ENCODE peak calls at places on chromosomes 6 and 20, in five cellular contexts. One of them, this sample, is unnamed.

GRCh38 chr6:53361549-53362031 is 12.8 kb upstream of the ELOVL5 start:
- DNase-seq in psoas muscle: no peak
- DNase-seq in CD8-positive, alpha-beta T cell: peak; percentile 89
- DNase-seq in kidney: no peak
- DNase-seq in H1: no peak
- DNase-seq in this sample: no peak

GRCh38 chr6:24574809-24575208 is 71.2 kb downstream of the KIAA0319 start:
- DNase-seq in H1: no peak
- DNase-seq in kidney: no peak
- DNase-seq in psoas muscle: no peak
- DNase-seq in CD8-positive, alpha-beta T cell: no peak
- DNase-seq in this sample: no peak

GRCh38 chr6:158705386-158706126 is 55.7 kb downstream of the SYTL3 start:
- DNase-seq in kidney: no peak
- DNase-seq in CD8-positive, alpha-beta T cell: no peak
- DNase-seq in psoas muscle: no peak
- DNase-seq in H1: no peak
- DNase-seq in this sample: no peak

GRCh38 chr6:86192123-86192522 is 549.4 kb upstream of the SYNCRIP start:
- DNase-seq in kidney: no peak
- DNase-seq in CD8-positive, alpha-beta T cell: no peak
- DNase-seq in H1: no peak
- DNase-seq in psoas muscle: no peak
- DNase-seq in this sample: peak; percentile 13

GRCh38 chr6:42269974-42270510 is 52.4 kb upstream of the MRPS10 start:
- DNase-seq in psoas muscle: no peak
- DNase-seq in H1: no peak
- DNase-seq in kidney: no peak
- DNase-seq in CD8-positive, alpha-beta T cell: no peak
- DNase-seq in this sample: no peak

GRCh38 chr6:166420351-166420750 is 37.6 kb upstream of the MPC1 start:
- DNase-seq in kidney: peak; percentile 23
- DNase-seq in H1: no peak
- DNase-seq in CD8-positive, alpha-beta T cell: no peak
- DNase-seq in psoas muscle: no peak
- DNase-seq in this sample: no peak

GRCh38 chr20:22586645-22587310 is 2.4 kb upstream of the FOXA2 start:
- DNase-seq in H1: no peak
- DNase-seq in kidney: no peak
- DNase-seq in CD8-positive, alpha-beta T cell: no peak
- DNase-seq in psoas muscle: no peak
- DNase-seq in this sample: no peak

GRCh38 chr6:144768676-144769599 is 483.8 kb downstream of the UTRN start:
- DNase-seq in H1: no peak
- DNase-seq in CD8-positive, alpha-beta T cell: no peak
- DNase-seq in psoas muscle: no peak
- DNase-seq in kidney: no peak
- DNase-seq in this sample: no peak

GRCh38 chr6:42969934-42970333 is 9.0 kb downstream of the PEX6 start:
- DNase-seq in H1: no peak
- DNase-seq in CD8-positive, alpha-beta T cell: no peak
- DNase-seq in kidney: no peak
- DNase-seq in psoas muscle: no peak
- DNase-seq in this sample: no peak

GRCh38 chr6:26484161-26484560 is 15.9 kb upstream of the BTN1A1 start:
- DNase-seq in psoas muscle: no peak
- DNase-seq in H1: no peak
- DNase-seq in CD8-positive, alpha-beta T cell: no peak
- DNase-seq in kidney: no peak
- DNase-seq in this sample: no peak

GRCh38 chr20:48212806-48213509 is 427.7 kb upstream of the SULF2 start:
- DNase-seq in kidney: no peak
- DNase-seq in H1: no peak
- DNase-seq in CD8-positive, alpha-beta T cell: no peak
- DNase-seq in psoas muscle: no peak
- DNase-seq in this sample: no peak
- H3K4me1 ChIP-seq in kidney: no peaks in the 10 kb centered on the region
- H3K4me1 ChIP-seq in H1: peaks cover 2% of the 10 kb centered on the region
- H3K4me1 ChIP-seq in CD8-positive, alpha-beta T cell: no peaks in the 10 kb centered on the region
- H3K4me1 ChIP-seq in psoas muscle: no peaks in the 10 kb centered on the region
- H3K4me1 ChIP-seq in this sample: no peaks in the 10 kb centered on the region

GRCh38 chr6:170188571-170189001 is 102.3 kb downstream of the DLL1 start:
- DNase-seq in H1: no peak
- DNase-seq in psoas muscle: no peak
- DNase-seq in kidney: no peak
- DNase-seq in CD8-positive, alpha-beta T cell: no peak
- DNase-seq in this sample: no peak

GRCh38 chr6:170187669-170188566 is 103.0 kb downstream of the DLL1 start:
- DNase-seq in psoas muscle: no peak
- DNase-seq in H1: no peak
- DNase-seq in kidney: no peak
- DNase-seq in CD8-positive, alpha-beta T cell: no peak
- DNase-seq in this sample: no peak

GRCh38 chr6:170189236-170189635 is 101.6 kb downstream of the DLL1 start:
- DNase-seq in CD8-positive, alpha-beta T cell: no peak
- DNase-seq in H1: no peak
- DNase-seq in kidney: no peak
- DNase-seq in psoas muscle: no peak
- DNase-seq in this sample: no peak

GRCh38 chr6:170192905-170193304 is 98.0 kb downstream of the DLL1 start:
- DNase-seq in kidney: no peak
- DNase-seq in CD8-positive, alpha-beta T cell: no peak
- DNase-seq in H1: no peak
- DNase-seq in psoas muscle: no peak
- DNase-seq in this sample: no peak

DNA sequence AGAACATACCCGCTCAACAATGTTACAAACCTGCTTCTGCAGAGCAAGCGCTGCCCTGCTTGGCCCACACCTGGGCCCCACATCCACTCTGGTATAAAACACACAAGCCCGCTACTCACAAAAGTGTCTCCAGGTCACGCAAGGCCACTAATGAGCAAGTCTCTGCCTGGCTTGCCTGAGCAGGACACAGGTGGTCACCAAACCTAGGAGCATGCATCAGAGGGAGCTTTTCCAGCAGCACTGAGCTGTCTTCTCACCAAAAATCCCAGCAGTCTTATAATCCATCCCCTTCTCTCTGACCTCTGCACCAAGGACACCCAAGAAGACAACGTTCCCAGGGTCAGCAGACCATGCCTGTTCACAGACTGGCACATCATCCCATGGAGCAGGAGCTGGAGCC is 100.8 kb downstream of the DLL1 start:
- DNase-seq in H1: no peak
- DNase-seq in psoas muscle: no peak
- DNase-seq in kidney: no peak
- DNase-seq in CD8-positive, alpha-beta T cell: no peak
- DNase-seq in this sample: no peak
- H3K4me1 ChIP-seq in H1: peaks cover 3% of the 10 kb centered on the region
- H3K4me1 ChIP-seq in psoas muscle: peaks cover 10% of the 10 kb centered on the region
- H3K4me1 ChIP-seq in kidney: no peaks in the 10 kb centered on the region
- H3K4me1 ChIP-seq in CD8-positive, alpha-beta T cell: no peaks in the 10 kb centered on the region
- H3K4me1 ChIP-seq in this sample: no peaks in the 10 kb centered on the region

GRCh38 chr6:56685102-56685733 is 42.5 kb upstream of the DST start:
- DNase-seq in H1: no peak
- DNase-seq in kidney: no peak
- DNase-seq in CD8-positive, alpha-beta T cell: no peak
- DNase-seq in psoas muscle: no peak
- DNase-seq in this sample: no peak
- H3K4me1 ChIP-seq in H1: peaks cover 2% of the 10 kb centered on the region
- H3K4me1 ChIP-seq in kidney: peaks cover 7% of the 10 kb centered on the region
- H3K4me1 ChIP-seq in CD8-positive, alpha-beta T cell: no peaks in the 10 kb centered on the region
- H3K4me1 ChIP-seq in psoas muscle: peaks cover 51% of the 10 kb centered on the region
- H3K4me1 ChIP-seq in this sample: peaks cover 3% of the 10 kb centered on the region

GRCh38 chr6:16437095-16437494 is 198.7 kb downstream of the GMPR start:
- DNase-seq in psoas muscle: no peak
- DNase-seq in CD8-positive, alpha-beta T cell: no peak
- DNase-seq in H1: no peak
- DNase-seq in kidney: no peak
- DNase-seq in this sample: no peak

GRCh38 chr6:16436550-16436949 is 198.2 kb downstream of the GMPR start:
- DNase-seq in kidney: no peak
- DNase-seq in CD8-positive, alpha-beta T cell: peak; percentile 50
- DNase-seq in psoas muscle: no peak
- DNase-seq in H1: no peak
- DNase-seq in this sample: no peak

GRCh38 chr6:16438677-16439615 is 200.6 kb downstream of the GMPR start:
- DNase-seq in psoas muscle: no peak
- DNase-seq in kidney: no peak
- DNase-seq in H1: no peak
- DNase-seq in CD8-positive, alpha-beta T cell: no peak
- DNase-seq in this sample: no peak

GRCh38 chr6:16440656-16441212 is 202.3 kb downstream of the GMPR start:
- DNase-seq in psoas muscle: no peak
- DNase-seq in kidney: no peak
- DNase-seq in H1: no peak
- DNase-seq in CD8-positive, alpha-beta T cell: no peak
- DNase-seq in this sample: no peak

DNA sequence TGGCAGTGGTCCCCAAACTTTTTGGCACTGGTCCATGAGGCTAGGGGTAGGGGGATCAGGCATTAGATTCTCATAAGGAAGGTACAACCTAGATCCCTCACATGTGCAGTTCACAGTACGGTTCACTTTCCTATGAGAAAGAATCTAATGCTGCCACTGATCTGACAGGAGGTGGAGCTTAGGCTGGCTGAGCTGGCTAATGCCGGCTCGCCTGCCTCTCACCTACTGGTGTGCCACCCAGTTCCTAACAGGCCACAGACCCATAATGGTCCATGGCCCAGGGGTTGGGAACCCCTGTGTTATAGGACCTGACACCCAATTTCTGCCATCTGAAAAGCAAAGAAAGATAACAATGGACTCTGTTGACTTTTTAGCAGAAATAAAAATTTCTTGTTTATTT is 199.6 kb downstream of the GMPR start:
- DNase-seq in psoas muscle: no peak
- DNase-seq in CD8-positive, alpha-beta T cell: no peak
- DNase-seq in kidney: no peak
- DNase-seq in H1: no peak
- DNase-seq in this sample: no peak
- H3K4me1 ChIP-seq in psoas muscle: peaks cover 22% of the 10 kb centered on the region
- H3K4me1 ChIP-seq in CD8-positive, alpha-beta T cell: peaks cover 28% of the 10 kb centered on the region
- H3K4me1 ChIP-seq in kidney: no peaks in the 10 kb centered on the region
- H3K4me1 ChIP-seq in H1: no peaks in the 10 kb centered on the region
- H3K4me1 ChIP-seq in this sample: no peaks in the 10 kb centered on the region

GRCh38 chr20:32455901-32456701 is 98.0 kb downstream of the ASXL1 start:
- DNase-seq in psoas muscle: no peak
- DNase-seq in CD8-positive, alpha-beta T cell: no peak
- DNase-seq in H1: no peak
- DNase-seq in kidney: peak; percentile 72
- DNase-seq in this sample: no peak

GRCh38 chr20:32455171-32455900 is 97.2 kb downstream of the ASXL1 start:
- DNase-seq in CD8-positive, alpha-beta T cell: no peak
- DNase-seq in kidney: peak; percentile 64
- DNase-seq in psoas muscle: no peak
- DNase-seq in H1: no peak
- DNase-seq in this sample: no peak

GRCh38 chr20:32457476-32457986 is 99.4 kb downstream of the ASXL1 start:
- DNase-seq in kidney: peak; percentile 93
- DNase-seq in CD8-positive, alpha-beta T cell: no peak
- DNase-seq in psoas muscle: peak; percentile 55
- DNase-seq in H1: peak; percentile 81
- DNase-seq in this sample: peak; percentile 66

GRCh38 chr20:32458061-32458836 is 100.1 kb downstream of the ASXL1 start:
- DNase-seq in kidney: peak; percentile 68
- DNase-seq in CD8-positive, alpha-beta T cell: no peak
- DNase-seq in psoas muscle: no peak
- DNase-seq in H1: no peak
- DNase-seq in this sample: no peak

DNA sequence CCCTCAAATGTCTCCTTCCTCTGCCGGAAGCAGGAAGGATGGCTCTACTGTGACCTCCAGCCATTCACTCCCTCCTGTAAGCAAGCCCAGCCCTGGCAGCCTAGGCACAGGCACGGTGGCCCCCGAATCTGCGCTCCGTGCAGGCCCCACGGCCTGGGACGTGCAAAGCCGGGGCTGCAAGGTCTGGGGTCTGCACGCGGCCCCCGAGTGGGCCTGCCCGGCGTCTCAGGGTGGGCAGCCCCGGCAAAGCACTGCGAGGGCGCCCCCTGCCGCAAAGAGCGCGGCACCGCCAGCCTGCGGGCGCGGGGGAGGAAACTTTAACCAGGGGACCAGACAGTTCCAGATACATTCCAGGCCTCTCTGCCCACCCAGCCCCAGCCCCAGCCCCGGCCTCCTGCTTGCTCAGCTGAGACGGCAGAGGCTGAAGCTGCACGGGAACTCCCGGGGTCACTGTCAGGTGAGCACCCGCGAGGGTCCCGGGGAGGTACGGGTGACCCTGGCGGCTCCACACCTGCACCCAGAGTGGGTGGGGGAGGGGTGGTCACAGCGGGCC is 98.8 kb downstream of the ASXL1 start:
- DNase-seq in psoas muscle: peak; percentile 60
- DNase-seq in kidney: peak; percentile 85
- DNase-seq in H1: no peak
- DNase-seq in CD8-positive, alpha-beta T cell: no peak
- DNase-seq in this sample: peak; percentile 37
- H3K4me1 ChIP-seq in psoas muscle: peaks cover 11% of the 10 kb centered on the region
- H3K4me1 ChIP-seq in kidney: peaks cover 10% of the 10 kb centered on the region
- H3K4me1 ChIP-seq in H1: peaks cover 16% of the 10 kb centered on the region
- H3K4me1 ChIP-seq in CD8-positive, alpha-beta T cell: no peaks in the 10 kb centered on the region
- H3K4me1 ChIP-seq in this sample: peaks cover 9% of the 10 kb centered on the region